ENCODE peak calls at places on chromosomes 16 and 17, in five cellular contexts. A is SHP77 treated with DMSO at 0.1 percent for 48 hours, B is astrocyte of the cerebellum, J is left lung, F is OCI-LY7. L is an unnamed sample.
A peak's percentile ranks its signal among the peaks of the same experiment; 100 is the strongest.

GRCh38 chr16:154223-155030 is 2.0 kb downstream of the HBZ start:
- DNase-seq in B (no peak), F (peak; percentile 44), A (no peak), J (no peak), L (no peak)

GRCh38 chr17:75277664-75278071 is 6.6 kb upstream of the MIF4GD start:
- DNase-seq in B (peak; percentile 55), A (no peak), J (no peak), F (no peak), L (no peak)

GRCh38 chr17:67322039-67322787 is 44.2 kb downstream of the PSMD12 start:
- DNase-seq in J (no peak), A (no peak), F (no peak), B (no peak), L (no peak)

GRCh38 chr16:86520317-86521210 is 10.2 kb downstream of the FOXF1 start:
- DNase-seq in B (no peak), F (no peak), J (peak; percentile 40), A (no peak), L (no peak)

GRCh38 chr17:47218896-47219430 is 9.8 kb downstream of the MYL4 start:
- DNase-seq in B (no peak), A (no peak), J (no peak), F (peak; percentile 53), L (no peak)

GRCh38 chr17:74601944-74602572 is 10.0 kb upstream of the CD300LD start:
- DNase-seq in J (no peak), B (no peak), A (peak; percentile 33), F (peak; percentile 54), L (no peak)

GRCh38 chr17:3692346-3692745 is 3.6 kb downstream of the P2RX5 start:
- DNase-seq in A (no peak), F (no peak), B (no peak), J (no peak), L (no peak)

GRCh38 chr16:66091462-66091861 is 275.0 kb upstream of the CDH5 start:
- DNase-seq in B (no peak), F (no peak), J (no peak), A (no peak), L (no peak)

GRCh38 chr17:17403899-17404576 is 72.8 kb upstream of the MED9 start:
- DNase-seq in J (no peak), B (no peak), A (peak; percentile 95), F (peak; percentile 89), L (no peak)

GRCh38 chr17:45951941-45952340 is 47.1 kb upstream of the STH start:
- DNase-seq in A (no peak), J (no peak), B (no peak), F (no peak), L (no peak)

GRCh38 chr16:66487580-66488235 is 60.6 kb downstream of the BEAN1 start:
- DNase-seq in B (no peak), J (no peak), F (no peak), A (no peak), L (no peak)

GRCh38 chr16:85352221-85352620 is 239.9 kb upstream of the CIBAR2 start:
- DNase-seq in J (no peak), A (no peak), B (no peak), F (no peak), L (no peak)

GRCh38 chr16:67989322-67990017 is 9.2 kb upstream of the DPEP3 start:
- DNase-seq in F (no peak), B (no peak), J (no peak), A (no peak), L (no peak)

GRCh38 chr17:48841395-48841831 is 10.6 kb downstream of the CALCOCO2 start:
- DNase-seq in J (no peak), B (peak; percentile 63), F (peak; percentile 26), A (no peak), L (peak; percentile 40)

GRCh38 chr17:57861000-57861736 is 11.3 kb upstream of the MRPS23 start:
- DNase-seq in F (peak; percentile 21), B (peak; percentile 44), J (peak; percentile 91), A (no peak), L (no peak)

GRCh38 chr17:75512946-75513666 is 2.2 kb downstream of the CASKIN2 start:
- DNase-seq in A (no peak), J (no peak), B (no peak), F (no peak), L (no peak)

GRCh38 chr16:82700541-82701240 is 73.9 kb downstream of the CDH13 start:
- DNase-seq in F (no peak), J (no peak), B (no peak), A (no peak), L (no peak)

GRCh38 chr17:59435238-59435637 is 103.8 kb downstream of the YPEL2 start:
- DNase-seq in F (no peak), A (no peak), B (peak; percentile 33), J (no peak), L (no peak)